ENCODE peak calls at places on chromosomes 7 and 10, in six cellular contexts. One of them, this sample, is unnamed.

GRCh38 chr7:130966246-130967009 is 232.4 kb upstream of the KLF14 start:
- DNase-seq in cardiac fibroblast: peak
- DNase-seq in fibroblast of the aortic adventitia: peak
- DNase-seq in stomach: no peak
- DNase-seq in CD8-positive, alpha-beta T cell: no peak
- DNase-seq in LHCN-M2: peak
- DNase-seq in this sample: no peak

GRCh38 chr10:119042169-119042568 is 12.7 kb downstream of the NANOS1 start:
- DNase-seq in cardiac fibroblast: no peak
- DNase-seq in CD8-positive, alpha-beta T cell: no peak
- DNase-seq in stomach: no peak
- DNase-seq in LHCN-M2: no peak
- DNase-seq in fibroblast of the aortic adventitia: no peak
- DNase-seq in this sample: no peak

GRCh38 chr7:84999450-84999849 is 187.4 kb downstream of the SEMA3D start:
- DNase-seq in fibroblast of the aortic adventitia: no peak
- DNase-seq in CD8-positive, alpha-beta T cell: no peak
- DNase-seq in stomach: no peak
- DNase-seq in LHCN-M2: no peak
- DNase-seq in cardiac fibroblast: no peak
- DNase-seq in this sample: no peak

GRCh38 chr7:2821161-2821841 is 22.8 kb downstream of the GNA12 start:
- DNase-seq in cardiac fibroblast: peak
- DNase-seq in stomach: no peak
- DNase-seq in CD8-positive, alpha-beta T cell: no peak
- DNase-seq in fibroblast of the aortic adventitia: peak
- DNase-seq in LHCN-M2: peak
- DNase-seq in this sample: no peak

GRCh38 chr7:48097511-48098231 is 8.6 kb downstream of the UPP1 start:
- DNase-seq in CD8-positive, alpha-beta T cell: no peak
- DNase-seq in stomach: no peak
- DNase-seq in LHCN-M2: peak
- DNase-seq in fibroblast of the aortic adventitia: no peak
- DNase-seq in cardiac fibroblast: peak
- DNase-seq in this sample: no peak

GRCh38 chr7:148277042-148277660 is 313.4 kb upstream of the C7orf33 start:
- DNase-seq in CD8-positive, alpha-beta T cell: no peak
- DNase-seq in LHCN-M2: no peak
- DNase-seq in stomach: no peak
- DNase-seq in fibroblast of the aortic adventitia: no peak
- DNase-seq in cardiac fibroblast: no peak
- DNase-seq in this sample: no peak

GRCh38 chr10:126663880-126664279 is 6.6 kb downstream of the C10orf90 start:
- DNase-seq in cardiac fibroblast: peak
- DNase-seq in CD8-positive, alpha-beta T cell: no peak
- DNase-seq in stomach: no peak
- DNase-seq in LHCN-M2: peak
- DNase-seq in fibroblast of the aortic adventitia: peak
- DNase-seq in this sample: no peak

GRCh38 chr7:39217752-39218151 is 240.0 kb downstream of the POU6F2 start:
- DNase-seq in stomach: no peak
- DNase-seq in CD8-positive, alpha-beta T cell: no peak
- DNase-seq in LHCN-M2: no peak
- DNase-seq in fibroblast of the aortic adventitia: no peak
- DNase-seq in cardiac fibroblast: no peak
- DNase-seq in this sample: no peak

GRCh38 chr7:36058020-36058592 is 94.9 kb upstream of the EEPD1 start:
- DNase-seq in fibroblast of the aortic adventitia: no peak
- DNase-seq in cardiac fibroblast: no peak
- DNase-seq in stomach: no peak
- DNase-seq in LHCN-M2: no peak
- DNase-seq in CD8-positive, alpha-beta T cell: no peak
- DNase-seq in this sample: no peak

GRCh38 chr10:95531994-95532399 is 29.2 kb downstream of the SORBS1 start:
- DNase-seq in stomach: no peak
- DNase-seq in LHCN-M2: no peak
- DNase-seq in CD8-positive, alpha-beta T cell: no peak
- DNase-seq in fibroblast of the aortic adventitia: no peak
- DNase-seq in cardiac fibroblast: no peak
- DNase-seq in this sample: no peak

GRCh38 chr7:915291-916218 is 38.9 kb downstream of the ADAP1 start:
- DNase-seq in cardiac fibroblast: no peak
- DNase-seq in fibroblast of the aortic adventitia: no peak
- DNase-seq in LHCN-M2: no peak
- DNase-seq in CD8-positive, alpha-beta T cell: no peak
- DNase-seq in stomach: no peak
- DNase-seq in this sample: no peak

GRCh38 chr10:27369832-27370231 is 129.2 kb upstream of the ACBD5 start:
- DNase-seq in cardiac fibroblast: peak
- DNase-seq in CD8-positive, alpha-beta T cell: no peak
- DNase-seq in stomach: no peak
- DNase-seq in LHCN-M2: no peak
- DNase-seq in fibroblast of the aortic adventitia: peak
- DNase-seq in this sample: no peak

GRCh38 chr10:119658274-119658673 is 7.1 kb downstream of the BAG3 start:
- DNase-seq in LHCN-M2: peak
- DNase-seq in CD8-positive, alpha-beta T cell: no peak
- DNase-seq in cardiac fibroblast: peak
- DNase-seq in fibroblast of the aortic adventitia: peak
- DNase-seq in stomach: peak
- DNase-seq in this sample: no peak

GRCh38 chr7:70764004-70764691 is 367.8 kb upstream of the GALNT17 start:
- DNase-seq in cardiac fibroblast: no peak
- DNase-seq in CD8-positive, alpha-beta T cell: no peak
- DNase-seq in fibroblast of the aortic adventitia: no peak
- DNase-seq in stomach: no peak
- DNase-seq in LHCN-M2: no peak
- DNase-seq in this sample: no peak

GRCh38 chr7:48718731-48719387 is 205.5 kb upstream of the CDC14C start:
- DNase-seq in cardiac fibroblast: no peak
- DNase-seq in CD8-positive, alpha-beta T cell: no peak
- DNase-seq in fibroblast of the aortic adventitia: no peak
- DNase-seq in stomach: no peak
- DNase-seq in LHCN-M2: peak
- DNase-seq in this sample: no peak

GRCh38 chr7:41051062-41051461 is 651.8 kb downstream of the INHBA start:
- DNase-seq in cardiac fibroblast: no peak
- DNase-seq in fibroblast of the aortic adventitia: no peak
- DNase-seq in LHCN-M2: no peak
- DNase-seq in CD8-positive, alpha-beta T cell: no peak
- DNase-seq in stomach: no peak
- DNase-seq in this sample: no peak

GRCh38 chr10:90179696-90180407 is 478.5 kb downstream of the KIF20B start:
- DNase-seq in CD8-positive, alpha-beta T cell: no peak
- DNase-seq in LHCN-M2: peak
- DNase-seq in cardiac fibroblast: peak
- DNase-seq in fibroblast of the aortic adventitia: peak
- DNase-seq in stomach: no peak
- DNase-seq in this sample: peak

GRCh38 chr10:66252986-66253385 is 672.9 kb upstream of the LRRTM3 start:
- DNase-seq in CD8-positive, alpha-beta T cell: no peak
- DNase-seq in LHCN-M2: no peak
- DNase-seq in fibroblast of the aortic adventitia: no peak
- DNase-seq in stomach: no peak
- DNase-seq in cardiac fibroblast: no peak
- DNase-seq in this sample: no peak

GRCh38 chr10:124696446-124697392 is 47.5 kb downstream of the FAM53B start:
- DNase-seq in fibroblast of the aortic adventitia: no peak
- DNase-seq in LHCN-M2: no peak
- DNase-seq in cardiac fibroblast: no peak
- DNase-seq in stomach: no peak
- DNase-seq in CD8-positive, alpha-beta T cell: no peak
- DNase-seq in this sample: no peak

GRCh38 chr10:14545827-14546226 is 215.1 kb upstream of the FRMD4A start:
- DNase-seq in cardiac fibroblast: peak
- DNase-seq in stomach: no peak
- DNase-seq in fibroblast of the aortic adventitia: peak
- DNase-seq in LHCN-M2: peak
- DNase-seq in CD8-positive, alpha-beta T cell: no peak
- DNase-seq in this sample: no peak

GRCh38 chr10:113240736-113241135 is 290.7 kb downstream of the TCF7L2 start:
- DNase-seq in LHCN-M2: no peak
- DNase-seq in cardiac fibroblast: no peak
- DNase-seq in fibroblast of the aortic adventitia: no peak
- DNase-seq in stomach: no peak
- DNase-seq in CD8-positive, alpha-beta T cell: no peak
- DNase-seq in this sample: no peak

GRCh38 chr7:151736403-151736909 is 140.5 kb downstream of the PRKAG2 start:
- DNase-seq in cardiac fibroblast: peak
- DNase-seq in fibroblast of the aortic adventitia: peak
- DNase-seq in CD8-positive, alpha-beta T cell: no peak
- DNase-seq in stomach: peak
- DNase-seq in LHCN-M2: peak
- DNase-seq in this sample: peak

GRCh38 chr7:1418505-1419309 is 40.6 kb downstream of the MICALL2 start:
- DNase-seq in fibroblast of the aortic adventitia: peak
- DNase-seq in cardiac fibroblast: peak
- DNase-seq in stomach: no peak
- DNase-seq in LHCN-M2: peak
- DNase-seq in CD8-positive, alpha-beta T cell: no peak
- DNase-seq in this sample: no peak

GRCh38 chr7:77913977-77914607 is 115.5 kb downstream of the PHTF2 start:
- DNase-seq in cardiac fibroblast: no peak
- DNase-seq in fibroblast of the aortic adventitia: peak
- DNase-seq in stomach: no peak
- DNase-seq in LHCN-M2: no peak
- DNase-seq in CD8-positive, alpha-beta T cell: no peak
- DNase-seq in this sample: no peak

GRCh38 chr7:116713918-116714317 is 41.9 kb downstream of the MET start:
- DNase-seq in LHCN-M2: peak
- DNase-seq in fibroblast of the aortic adventitia: peak
- DNase-seq in stomach: no peak
- DNase-seq in CD8-positive, alpha-beta T cell: no peak
- DNase-seq in cardiac fibroblast: peak
- DNase-seq in this sample: no peak

This sample was measured in Panc1.